ENCODE peak calls at places on chromosomes 2 and 18, in seven cellular contexts. D is H1, W is neuronal stem cell, N is mesenchymal stem cell, C is mesendoderm, R is H9, Q is trophoblast cell. Z is an unnamed sample.

GRCh38 chr2:110143982-110144381 is 28.4 kb upstream of the MALL start:
- DNase-seq in D (no peak), W (no peak), N (no peak), C (no peak), R (no peak), Q (no peak), Z (no peak)

GRCh38 chr2:15588329-15588919 is 3.2 kb upstream of the DDX1 start:
- DNase-seq in D (peak; percentile 81), W (peak; percentile 51), N (peak; percentile 68), C (peak; percentile 67), R (peak; percentile 52), Q (peak; percentile 74), Z (peak; percentile 54)

GRCh38 chr2:224151680-224152310 is 112.7 kb upstream of the SERPINE2 start:
- DNase-seq in D (no peak), W (no peak), N (peak; percentile 88), C (peak; percentile 42), R (no peak), Q (no peak), Z (no peak)

GRCh38 chr2:197852127-197852526 is 47.7 kb downstream of the PLCL1 start:
- DNase-seq in D (no peak), W (no peak), N (no peak), C (no peak), R (no peak), Q (peak; percentile 61), Z (no peak)

GRCh38 chr2:170217778-170218251 is 39.9 kb downstream of the MYO3B start:
- DNase-seq in D (no peak), W (no peak), N (no peak), C (no peak), R (no peak), Q (no peak), Z (peak; percentile 87)

GRCh38 chr2:216292475-216292874 is 79.8 kb downstream of the MARCHF4 start:
- DNase-seq in D (no peak), W (no peak), N (no peak), C (no peak), R (no peak), Q (no peak), Z (no peak)

GRCh38 chr2:170563401-170563800 is 151.7 kb upstream of the SP5 start:
- DNase-seq in D (no peak), W (no peak), N (no peak), C (no peak), R (no peak), Q (no peak), Z (no peak)

GRCh38 chr2:70895998-70896764 is 39.5 kb upstream of the ATP6V1B1 start:
- DNase-seq in D (no peak), W (no peak), N (no peak), C (no peak), R (no peak), Q (no peak), Z (no peak)

GRCh38 chr2:236968101-236968886 is 117.4 kb upstream of the COPS8 start:
- DNase-seq in D (no peak), W (no peak), N (no peak), C (no peak), R (no peak), Q (no peak), Z (no peak)

GRCh38 chr2:186159101-186159500 is 327.0 kb upstream of the ZC3H15 start:
- DNase-seq in D (no peak), W (no peak), N (no peak), C (no peak), R (no peak), Q (peak; percentile 82), Z (no peak)

GRCh38 chr18:8003878-8004675 is 437.0 kb downstream of the PTPRM start:
- DNase-seq in D (no peak), W (no peak), N (peak; percentile 66), C (no peak), R (no peak), Q (no peak), Z (peak; percentile 77)

GRCh38 chr2:147689510-147689909 is 155.3 kb upstream of the ACVR2A start:
- DNase-seq in D (no peak), W (no peak), N (no peak), C (no peak), R (no peak), Q (peak; percentile 21), Z (no peak)

GRCh38 chr2:25582079-25582830 is 91.1 kb downstream of the DTNB start:
- DNase-seq in D (no peak), W (no peak), N (no peak), C (no peak), R (no peak), Q (no peak), Z (no peak)

GRCh38 chr18:23844991-23845680 is 155.9 kb downstream of the LAMA3 start:
- DNase-seq in D (no peak), W (no peak), N (no peak), C (peak; percentile 75), R (no peak), Q (peak; percentile 49), Z (no peak)

DNA sequence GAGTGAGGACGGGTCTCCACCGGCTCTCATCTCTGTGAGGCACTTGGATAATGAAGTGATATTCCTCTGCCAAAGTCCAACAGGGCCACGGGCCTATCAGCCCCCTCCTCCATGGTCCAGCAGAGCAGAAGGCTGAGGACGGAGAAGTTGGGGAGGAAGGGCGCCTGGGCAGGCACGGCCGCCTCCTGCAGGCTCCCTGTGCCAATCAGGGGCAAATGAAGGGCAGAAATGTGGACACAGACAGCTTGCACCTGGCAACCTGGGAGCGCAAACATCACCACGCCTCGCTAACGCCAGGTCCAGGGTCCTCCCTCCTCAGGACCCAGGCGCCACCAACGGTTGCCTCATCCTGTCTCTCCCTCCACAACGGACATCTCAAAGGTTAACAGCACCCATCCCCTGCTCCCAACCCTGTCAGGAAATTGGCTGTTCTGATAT is 24.3 kb downstream of the SMAD7 start:
- DNase-seq in D (no peak), W (no peak), N (no peak), C (no peak), R (no peak), Q (no peak), Z (no peak)
- H3K27ac ChIP-seq in D (no peak overlapping the region), W (no peak overlapping the region), N (peak overlapping the region; percentile 24), C (no peak overlapping the region), R (no peak overlapping the region), Q (no peak overlapping the region), Z (no peak overlapping the region)

GRCh38 chr2:3075941-3076340 is 301.7 kb downstream of the EIPR1 start:
- DNase-seq in D (no peak), W (no peak), N (no peak), C (no peak), R (no peak), Q (no peak), Z (no peak)

GRCh38 chr2:3073196-3073595 is 304.4 kb downstream of the EIPR1 start:
- DNase-seq in D (no peak), W (no peak), N (no peak), C (no peak), R (no peak), Q (no peak), Z (no peak)

GRCh38 chr2:3073721-3074120 is 303.9 kb downstream of the EIPR1 start:
- DNase-seq in D (no peak), W (no peak), N (no peak), C (no peak), R (no peak), Q (no peak), Z (no peak)

GRCh38 chr2:3075316-3075715 is 302.3 kb downstream of the EIPR1 start:
- DNase-seq in D (no peak), W (no peak), N (no peak), C (no peak), R (no peak), Q (no peak), Z (no peak)

DNA sequence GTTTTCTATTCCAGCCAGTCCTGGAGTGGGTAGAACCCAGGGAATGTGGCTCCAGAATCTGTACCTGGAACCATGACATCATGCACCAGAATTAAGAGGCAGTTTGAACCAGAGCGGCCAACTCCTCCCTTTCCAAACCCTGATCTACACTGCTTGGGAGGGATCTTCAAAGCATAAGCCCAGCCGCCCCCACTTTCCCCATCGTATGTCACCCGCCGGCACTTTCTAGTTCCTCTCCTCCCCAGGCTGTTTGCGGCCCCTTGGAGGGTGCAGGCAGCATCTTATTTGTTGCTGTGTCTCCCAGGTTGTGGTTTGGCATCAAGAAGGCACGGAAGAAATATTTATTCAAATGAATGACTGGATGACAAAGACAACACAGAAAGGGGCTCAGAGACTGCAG is 306.0 kb downstream of the EIPR1 start:
- DNase-seq in D (no peak), W (no peak), N (no peak), C (no peak), R (no peak), Q (no peak), Z (no peak)
- H3K18ac ChIP-seq in D (no peak overlapping the region), W (no peak overlapping the region), N (no peak overlapping the region), C (no peak overlapping the region), R (no peak overlapping the region), Q (no peak overlapping the region), Z (no peak overlapping the region)

GRCh38 chr18:28073658-28074057 is 103.3 kb downstream of the CDH2 start:
- DNase-seq in D (no peak), W (no peak), N (no peak), C (peak; percentile 90), R (no peak), Q (no peak), Z (no peak)
- H3K27ac ChIP-seq in D (no peak overlapping the region), W (no peak overlapping the region), N (no peak overlapping the region), C (no peak overlapping the region), R (no peak overlapping the region), Q (no peak overlapping the region), Z (no peak overlapping the region)

GRCh38 chr18:73060666-73061270 is 193.0 kb upstream of the NETO1 start:
- DNase-seq in D (no peak), W (no peak), N (no peak), C (no peak), R (no peak), Q (no peak), Z (no peak)
- H3K18ac ChIP-seq in D (no peak overlapping the region), W (no peak overlapping the region), N (no peak overlapping the region), C (no peak overlapping the region), R (no peak overlapping the region), Q (no peak overlapping the region), Z (no peak overlapping the region)

DNA sequence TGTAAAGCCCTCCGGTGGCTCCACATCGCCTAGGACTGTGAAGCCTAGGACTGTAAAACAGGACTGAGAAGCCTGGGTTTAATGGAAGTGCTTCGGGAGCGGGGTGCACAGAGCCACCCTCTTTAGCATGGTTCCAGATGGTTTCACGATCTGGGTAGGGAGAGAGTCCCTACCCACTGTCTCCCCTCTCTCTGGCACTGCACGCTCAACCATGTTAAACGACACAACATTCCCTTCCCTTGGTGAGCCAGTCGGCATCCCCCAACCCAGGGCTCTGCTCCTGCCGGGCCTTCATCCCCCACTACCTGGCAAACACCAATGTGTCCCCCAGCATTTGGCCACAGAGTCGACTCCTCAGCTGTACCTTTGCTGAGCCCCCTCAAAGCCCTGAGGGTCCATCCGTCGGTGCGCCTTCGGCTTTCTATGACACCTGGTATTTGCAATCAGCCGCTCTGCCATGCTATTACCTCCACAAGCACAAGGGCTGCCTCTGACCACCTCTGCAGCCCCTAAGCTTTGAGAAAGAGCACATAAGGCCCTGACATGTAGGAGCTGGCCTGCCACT is 1.1 kb downstream of the COPS9 start:
- DNase-seq in D (no peak), W (no peak), N (no peak), C (no peak), R (peak; percentile 16), Q (no peak), Z (no peak)
- H3K27ac ChIP-seq in D (no peak overlapping the region), W (no peak overlapping the region), N (no peak overlapping the region), C (no peak overlapping the region), R (no peak overlapping the region), Q (no peak overlapping the region), Z (no peak overlapping the region)

Z was measured in IMR-90.